ENCODE peak calls at places on chromosomes 5 and 9, in six cellular contexts. One of them, this sample, is unnamed.

GRCh38 chr5:2861605-2862004 is 110.1 kb upstream of the IRX2 start:
- DNase-seq in Karpas-422: no peak
- DNase-seq in substantia nigra: no peak
- DNase-seq in CD4-positive, alpha-beta T cell: no peak
- DNase-seq in brain microvascular endothelial cell: no peak
- DNase-seq in HCT116: no peak
- DNase-seq in this sample: no peak

GRCh38 chr5:3592298-3592697 is 3.3 kb upstream of the IRX1 start:
- DNase-seq in Karpas-422: no peak
- DNase-seq in substantia nigra: no peak
- DNase-seq in CD4-positive, alpha-beta T cell: no peak
- DNase-seq in brain microvascular endothelial cell: no peak
- DNase-seq in HCT116: no peak
- DNase-seq in this sample: no peak

GRCh38 chr9:34505370-34506120 is 17.2 kb downstream of the ENHO start:
- DNase-seq in Karpas-422: no peak
- DNase-seq in substantia nigra: no peak
- DNase-seq in CD4-positive, alpha-beta T cell: no peak
- DNase-seq in brain microvascular endothelial cell: no peak
- DNase-seq in HCT116: no peak
- DNase-seq in this sample: no peak

GRCh38 chr5:43017438-43017820 is 22.7 kb downstream of the ANXA2R start:
- DNase-seq in Karpas-422: peak
- DNase-seq in substantia nigra: no peak
- DNase-seq in CD4-positive, alpha-beta T cell: peak
- DNase-seq in brain microvascular endothelial cell: no peak
- DNase-seq in HCT116: no peak
- DNase-seq in this sample: peak

GRCh38 chr5:74493426-74493825 is 147.1 kb downstream of the ENC1 start:
- DNase-seq in Karpas-422: no peak
- DNase-seq in substantia nigra: no peak
- DNase-seq in CD4-positive, alpha-beta T cell: no peak
- DNase-seq in brain microvascular endothelial cell: peak
- DNase-seq in HCT116: no peak
- DNase-seq in this sample: no peak

GRCh38 chr5:74897049-74897448 is 30.9 kb upstream of the FAM169A start:
- DNase-seq in Karpas-422: no peak
- DNase-seq in substantia nigra: no peak
- DNase-seq in CD4-positive, alpha-beta T cell: no peak
- DNase-seq in brain microvascular endothelial cell: no peak
- DNase-seq in HCT116: no peak
- DNase-seq in this sample: no peak

GRCh38 chr9:135797507-135798302 is 95.7 kb downstream of the KCNT1 start:
- DNase-seq in Karpas-422: peak
- DNase-seq in substantia nigra: no peak
- DNase-seq in CD4-positive, alpha-beta T cell: no peak
- DNase-seq in brain microvascular endothelial cell: peak
- DNase-seq in HCT116: peak
- DNase-seq in this sample: no peak

GRCh38 chr5:16508730-16509531 is 43.3 kb upstream of the ZNF622 start:
- DNase-seq in Karpas-422: no peak
- DNase-seq in substantia nigra: no peak
- DNase-seq in CD4-positive, alpha-beta T cell: no peak
- DNase-seq in brain microvascular endothelial cell: no peak
- DNase-seq in HCT116: peak
- DNase-seq in this sample: no peak

GRCh38 chr9:96078866-96079505 is 203.5 kb downstream of the ERCC6L2 start:
- DNase-seq in Karpas-422: no peak
- DNase-seq in substantia nigra: no peak
- DNase-seq in CD4-positive, alpha-beta T cell: no peak
- DNase-seq in brain microvascular endothelial cell: no peak
- DNase-seq in HCT116: no peak
- DNase-seq in this sample: no peak

GRCh38 chr5:149645236-149645635 is 63.9 kb downstream of the ARHGEF37 start:
- DNase-seq in Karpas-422: no peak
- DNase-seq in substantia nigra: no peak
- DNase-seq in CD4-positive, alpha-beta T cell: no peak
- DNase-seq in brain microvascular endothelial cell: no peak
- DNase-seq in HCT116: no peak
- DNase-seq in this sample: no peak

GRCh38 chr9:98997580-98997979 is 53.9 kb downstream of the COL15A1 start:
- DNase-seq in Karpas-422: no peak
- DNase-seq in substantia nigra: no peak
- DNase-seq in CD4-positive, alpha-beta T cell: no peak
- DNase-seq in brain microvascular endothelial cell: peak
- DNase-seq in HCT116: no peak
- DNase-seq in this sample: no peak

GRCh38 chr5:175872287-175873089 is 1.1 kb downstream of the CPLX2 start:
- DNase-seq in Karpas-422: no peak
- DNase-seq in substantia nigra: no peak
- DNase-seq in CD4-positive, alpha-beta T cell: no peak
- DNase-seq in brain microvascular endothelial cell: no peak
- DNase-seq in HCT116: no peak
- DNase-seq in this sample: no peak

GRCh38 chr9:129405089-129405830 is 215.6 kb downstream of the C9orf50 start:
- DNase-seq in Karpas-422: no peak
- DNase-seq in substantia nigra: no peak
- DNase-seq in CD4-positive, alpha-beta T cell: no peak
- DNase-seq in brain microvascular endothelial cell: peak
- DNase-seq in HCT116: no peak
- DNase-seq in this sample: no peak

GRCh38 chr9:91126761-91127420 is 234.8 kb downstream of the AUH start:
- DNase-seq in Karpas-422: no peak
- DNase-seq in substantia nigra: no peak
- DNase-seq in CD4-positive, alpha-beta T cell: no peak
- DNase-seq in brain microvascular endothelial cell: no peak
- DNase-seq in HCT116: no peak
- DNase-seq in this sample: no peak

GRCh38 chr9:78609471-78609870 is 312.5 kb downstream of the PSAT1 start:
- DNase-seq in Karpas-422: no peak
- DNase-seq in substantia nigra: no peak
- DNase-seq in CD4-positive, alpha-beta T cell: no peak
- DNase-seq in brain microvascular endothelial cell: no peak
- DNase-seq in HCT116: no peak
- DNase-seq in this sample: no peak

GRCh38 chr5:103357636-103358035 is 99.1 kb downstream of the MACIR start:
- DNase-seq in Karpas-422: no peak
- DNase-seq in substantia nigra: no peak
- DNase-seq in CD4-positive, alpha-beta T cell: no peak
- DNase-seq in brain microvascular endothelial cell: no peak
- DNase-seq in HCT116: no peak
- DNase-seq in this sample: no peak

GRCh38 chr5:103360475-103360874 is 101.9 kb downstream of the MACIR start:
- DNase-seq in Karpas-422: no peak
- DNase-seq in substantia nigra: no peak
- DNase-seq in CD4-positive, alpha-beta T cell: no peak
- DNase-seq in brain microvascular endothelial cell: no peak
- DNase-seq in HCT116: no peak
- DNase-seq in this sample: no peak

GRCh38 chr5:103355590-103355989 is 97.0 kb downstream of the MACIR start:
- DNase-seq in Karpas-422: no peak
- DNase-seq in substantia nigra: no peak
- DNase-seq in CD4-positive, alpha-beta T cell: no peak
- DNase-seq in brain microvascular endothelial cell: no peak
- DNase-seq in HCT116: no peak
- DNase-seq in this sample: no peak

GRCh38 chr5:103356344-103357091 is 98.0 kb downstream of the MACIR start:
- DNase-seq in Karpas-422: no peak
- DNase-seq in substantia nigra: no peak
- DNase-seq in CD4-positive, alpha-beta T cell: no peak
- DNase-seq in brain microvascular endothelial cell: no peak
- DNase-seq in HCT116: no peak
- DNase-seq in this sample: no peak

DNA sequence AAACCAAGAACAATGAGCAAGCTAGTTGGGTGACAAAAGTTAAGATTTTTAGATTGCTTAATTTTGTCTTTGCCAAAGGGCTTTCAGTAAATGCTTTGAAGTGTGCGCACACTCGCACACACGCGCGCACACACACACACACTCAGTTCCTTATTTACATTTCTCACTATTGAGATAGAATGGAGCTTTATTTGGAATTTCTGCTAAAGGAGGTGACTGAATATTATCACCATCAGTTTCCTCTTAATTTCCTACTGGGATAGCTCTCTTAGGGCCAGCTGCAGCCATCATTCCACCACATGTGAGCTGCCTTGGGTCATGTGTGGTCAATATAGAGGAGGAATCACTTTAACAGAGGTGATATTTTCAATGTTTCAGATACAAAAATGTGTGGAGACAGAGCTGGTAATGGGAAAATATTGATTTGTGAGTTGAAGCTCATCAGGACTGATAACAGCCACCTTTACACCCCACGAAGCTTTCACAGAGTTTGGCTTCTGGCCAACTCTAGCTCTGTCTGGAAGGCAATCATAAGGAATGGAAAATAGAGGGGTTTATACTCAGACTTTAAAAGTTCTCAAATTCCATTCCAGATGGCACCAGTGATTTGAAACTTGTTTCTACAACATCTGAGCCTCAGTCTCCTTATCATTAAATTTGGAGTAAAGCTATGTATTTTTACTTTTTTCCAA is 99.9 kb downstream of the MACIR start:
- DNase-seq in Karpas-422: no peak
- DNase-seq in substantia nigra: no peak
- DNase-seq in CD4-positive, alpha-beta T cell: no peak
- DNase-seq in brain microvascular endothelial cell: no peak
- DNase-seq in HCT116: no peak
- DNase-seq in this sample: no peak
- H3K27ac ChIP-seq in Karpas-422: no peak
- H3K27ac ChIP-seq in substantia nigra: no peak
- H3K27ac ChIP-seq in CD4-positive, alpha-beta T cell: no peak
- H3K27ac ChIP-seq in brain microvascular endothelial cell: no peak
- H3K27ac ChIP-seq in HCT116: no peak
- H3K27ac ChIP-seq in this sample: no peak

GRCh38 chr5:67002832-67003231 is 193.8 kb downstream of the CD180 start:
- DNase-seq in Karpas-422: no peak
- DNase-seq in substantia nigra: no peak
- DNase-seq in CD4-positive, alpha-beta T cell: no peak
- DNase-seq in brain microvascular endothelial cell: no peak
- DNase-seq in HCT116: no peak
- DNase-seq in this sample: no peak

GRCh38 chr5:67006152-67006848 is 190.3 kb downstream of the CD180 start:
- DNase-seq in Karpas-422: no peak
- DNase-seq in substantia nigra: no peak
- DNase-seq in CD4-positive, alpha-beta T cell: no peak
- DNase-seq in brain microvascular endothelial cell: no peak
- DNase-seq in HCT116: no peak
- DNase-seq in this sample: no peak

GRCh38 chr5:67004730-67005350 is 191.8 kb downstream of the CD180 start:
- DNase-seq in Karpas-422: no peak
- DNase-seq in substantia nigra: no peak
- DNase-seq in CD4-positive, alpha-beta T cell: no peak
- DNase-seq in brain microvascular endothelial cell: no peak
- DNase-seq in HCT116: no peak
- DNase-seq in this sample: no peak

GRCh38 chr5:67003373-67003905 is 193.2 kb downstream of the CD180 start:
- DNase-seq in Karpas-422: no peak
- DNase-seq in substantia nigra: no peak
- DNase-seq in CD4-positive, alpha-beta T cell: no peak
- DNase-seq in brain microvascular endothelial cell: no peak
- DNase-seq in HCT116: no peak
- DNase-seq in this sample: no peak

GRCh38 chr5:67003906-67004729 is 192.5 kb downstream of the CD180 start:
- DNase-seq in Karpas-422: peak
- DNase-seq in substantia nigra: peak
- DNase-seq in CD4-positive, alpha-beta T cell: peak
- DNase-seq in brain microvascular endothelial cell: peak
- DNase-seq in HCT116: peak
- DNase-seq in this sample: peak
- H3K27ac ChIP-seq in Karpas-422: no peak
- H3K27ac ChIP-seq in substantia nigra: peak
- H3K27ac ChIP-seq in CD4-positive, alpha-beta T cell: peak
- H3K27ac ChIP-seq in brain microvascular endothelial cell: peak
- H3K27ac ChIP-seq in HCT116: peak
- H3K27ac ChIP-seq in this sample: peak

DNA sequence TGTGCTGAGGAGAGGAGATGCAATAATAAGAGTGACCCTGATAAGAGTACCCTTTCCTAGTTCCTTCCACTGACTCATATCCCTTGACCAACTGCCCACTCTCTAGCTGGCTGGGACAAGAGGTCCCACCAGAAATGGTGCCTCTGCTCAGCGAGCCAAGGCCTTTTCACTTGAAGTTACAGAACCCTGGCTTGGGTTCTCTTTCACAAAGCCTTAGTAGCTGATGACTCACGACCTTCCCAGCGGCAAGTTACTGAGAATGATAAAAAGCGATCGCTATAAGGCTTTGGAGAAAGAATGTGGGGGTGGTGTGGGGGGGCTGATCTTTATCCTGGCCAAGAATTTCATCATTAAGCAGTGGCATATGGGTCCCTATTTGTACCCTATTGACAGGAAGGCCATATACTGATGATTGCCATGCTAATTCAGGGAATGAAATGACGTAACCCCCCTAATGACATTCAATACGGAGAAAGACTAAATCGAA is 90.3 kb downstream of the FBXO38 start:
- DNase-seq in Karpas-422: no peak
- DNase-seq in substantia nigra: no peak
- DNase-seq in CD4-positive, alpha-beta T cell: no peak
- DNase-seq in brain microvascular endothelial cell: peak
- DNase-seq in HCT116: no peak
- DNase-seq in this sample: no peak
- H3K27ac ChIP-seq in Karpas-422: no peak
- H3K27ac ChIP-seq in substantia nigra: no peak
- H3K27ac ChIP-seq in CD4-positive, alpha-beta T cell: no peak
- H3K27ac ChIP-seq in brain microvascular endothelial cell: no peak
- H3K27ac ChIP-seq in HCT116: no peak
- H3K27ac ChIP-seq in this sample: no peak

GRCh38 chr9:19148170-19148569 is 20.9 kb upstream of the PLIN2 start:
- DNase-seq in Karpas-422: no peak
- DNase-seq in substantia nigra: no peak
- DNase-seq in CD4-positive, alpha-beta T cell: no peak
- DNase-seq in brain microvascular endothelial cell: no peak
- DNase-seq in HCT116: no peak
- DNase-seq in this sample: no peak
- H3K27ac ChIP-seq in Karpas-422: no peak
- H3K27ac ChIP-seq in substantia nigra: no peak
- H3K27ac ChIP-seq in CD4-positive, alpha-beta T cell: no peak
- H3K27ac ChIP-seq in brain microvascular endothelial cell: no peak
- H3K27ac ChIP-seq in HCT116: no peak
- H3K27ac ChIP-seq in this sample: no peak

GRCh38 chr5:172866802-172867748 is 33.0 kb downstream of the ERGIC1 start:
- DNase-seq in Karpas-422: no peak
- DNase-seq in substantia nigra: peak
- DNase-seq in CD4-positive, alpha-beta T cell: no peak
- DNase-seq in brain microvascular endothelial cell: no peak
- DNase-seq in HCT116: no peak
- DNase-seq in this sample: no peak
- H3K27ac ChIP-seq in Karpas-422: no peak
- H3K27ac ChIP-seq in substantia nigra: peak
- H3K27ac ChIP-seq in CD4-positive, alpha-beta T cell: no peak
- H3K27ac ChIP-seq in brain microvascular endothelial cell: peak
- H3K27ac ChIP-seq in HCT116: no peak
- H3K27ac ChIP-seq in this sample: no peak